ENCODE peak calls at places on chromosome 2, in nine cellular contexts. J, T, K, M, L, X, B, W and C are unnamed samples.

GRCh38 chr2:9800975-9801723 is 42.1 kb upstream of the TAF1B start:
- DNase-seq in J (peak), T (no peak), K (no peak), M (peak), L (peak), X (no peak), B (no peak), W (peak), C (peak)

GRCh38 chr2:129167456-129167855 is 812.0 kb upstream of the RAB6C start:
- DNase-seq in J (no peak), T (no peak), K (no peak), M (no peak), L (no peak), X (no peak), B (no peak), W (no peak), C (no peak)

GRCh38 chr2:57343391-57344006 is 703.1 kb upstream of the VRK2 start:
- DNase-seq in J (no peak), T (no peak), K (no peak), M (no peak), L (no peak), X (no peak), B (no peak), W (no peak), C (no peak)

GRCh38 chr2:201642086-201642578 is 1.2 kb downstream of the TMEM237 start:
- DNase-seq in J (no peak), T (no peak), K (no peak), M (no peak), L (no peak), X (no peak), B (no peak), W (no peak), C (no peak)

GRCh38 chr2:11270891-11271290 is 73.5 kb downstream of the ROCK2 start:
- DNase-seq in J (no peak), T (no peak), K (no peak), M (no peak), L (peak), X (no peak), B (no peak), W (no peak), C (no peak)

GRCh38 chr2:143717532-143718168 is 588.4 kb downstream of the ARHGAP15 start:
- DNase-seq in J (no peak), T (no peak), K (no peak), M (no peak), L (no peak), X (no peak), B (no peak), W (no peak), C (no peak)

GRCh38 chr2:81650048-81650971 is 1345.8 kb upstream of the LRRTM1 start:
- DNase-seq in J (no peak), T (no peak), K (no peak), M (peak), L (no peak), X (no peak), B (no peak), W (no peak), C (no peak)

GRCh38 chr2:70214958-70215357 is 24.1 kb upstream of the C2orf42 start:
- DNase-seq in J (no peak), T (no peak), K (no peak), M (no peak), L (no peak), X (no peak), B (no peak), W (no peak), C (no peak)

GRCh38 chr2:400988-401679 is 113.2 kb upstream of the ALKAL2 start:
- DNase-seq in J (no peak), T (no peak), K (no peak), M (no peak), L (no peak), X (peak), B (no peak), W (no peak), C (no peak)

GRCh38 chr2:195830968-195831810 is 174.2 kb downstream of the SLC39A10 start:
- DNase-seq in J (no peak), T (no peak), K (no peak), M (no peak), L (no peak), X (no peak), B (no peak), W (no peak), C (no peak)

GRCh38 chr2:218400167-218400929 is 680 bp downstream of the CTDSP1 start:
- DNase-seq in J (peak), T (peak), K (no peak), M (no peak), L (peak), X (peak), B (peak), W (no peak), C (peak)

GRCh38 chr2:136238552-136239346 is 120.8 kb upstream of the CXCR4 start:
- DNase-seq in J (peak), T (no peak), K (no peak), M (no peak), L (no peak), X (no peak), B (peak), W (no peak), C (no peak)

GRCh38 chr2:36449213-36449612 is 93.6 kb downstream of the CRIM1 start:
- DNase-seq in J (no peak), T (no peak), K (no peak), M (no peak), L (no peak), X (no peak), B (no peak), W (no peak), C (no peak)

GRCh38 chr2:157246212-157247067 is 11.1 kb upstream of the GALNT5 start:
- DNase-seq in J (no peak), T (no peak), K (no peak), M (peak), L (no peak), X (no peak), B (no peak), W (no peak), C (no peak)

GRCh38 chr2:54318810-54319209 is 62.8 kb upstream of the TSPYL6 start:
- DNase-seq in J (no peak), T (no peak), K (no peak), M (no peak), L (no peak), X (no peak), B (no peak), W (no peak), C (no peak)

GRCh38 chr2:11405599-11406491 is 60.1 kb downstream of the E2F6 start:
- DNase-seq in J (peak), T (no peak), K (no peak), M (no peak), L (no peak), X (no peak), B (no peak), W (no peak), C (no peak)

GRCh38 chr2:105546623-105546964 is 147.7 kb upstream of the FHL2 start:
- DNase-seq in J (peak), T (no peak), K (no peak), M (no peak), L (no peak), X (no peak), B (peak), W (no peak), C (peak)

GRCh38 chr2:165287083-165287778 is 48.0 kb downstream of the SCN2A start:
- DNase-seq in J (no peak), T (no peak), K (no peak), M (no peak), L (no peak), X (no peak), B (no peak), W (no peak), C (no peak)

GRCh38 chr2:8999047-8999446 is 4.4 kb downstream of the MBOAT2 start:
- DNase-seq in J (no peak), T (no peak), K (no peak), M (no peak), L (peak), X (no peak), B (no peak), W (no peak), C (no peak)

GRCh38 chr2:128413718-128414341 is 95.2 kb upstream of the HS6ST1 start:
- DNase-seq in J (peak), T (no peak), K (no peak), M (no peak), L (no peak), X (no peak), B (no peak), W (no peak), C (no peak)

GRCh38 chr2:68994864-68995263 is 18.1 kb upstream of the ANTXR1 start:
- DNase-seq in J (no peak), T (no peak), K (no peak), M (no peak), L (no peak), X (no peak), B (no peak), W (no peak), C (peak)

GRCh38 chr2:144322379-144322778 is 197.5 kb downstream of the ZEB2 start:
- DNase-seq in J (no peak), T (no peak), K (no peak), M (no peak), L (no peak), X (no peak), B (no peak), W (no peak), C (no peak)

GRCh38 chr2:168192839-168193616 is 54.4 kb downstream of the STK39 start:
- DNase-seq in J (no peak), T (no peak), K (no peak), M (no peak), L (no peak), X (no peak), B (peak), W (no peak), C (no peak)
- H3K4me3 ChIP-seq in J (no peak), T (no peak), K (no peak), M (no peak), L (no peak), X (no peak), B (no peak), W (no peak), C (no peak)

DNA sequence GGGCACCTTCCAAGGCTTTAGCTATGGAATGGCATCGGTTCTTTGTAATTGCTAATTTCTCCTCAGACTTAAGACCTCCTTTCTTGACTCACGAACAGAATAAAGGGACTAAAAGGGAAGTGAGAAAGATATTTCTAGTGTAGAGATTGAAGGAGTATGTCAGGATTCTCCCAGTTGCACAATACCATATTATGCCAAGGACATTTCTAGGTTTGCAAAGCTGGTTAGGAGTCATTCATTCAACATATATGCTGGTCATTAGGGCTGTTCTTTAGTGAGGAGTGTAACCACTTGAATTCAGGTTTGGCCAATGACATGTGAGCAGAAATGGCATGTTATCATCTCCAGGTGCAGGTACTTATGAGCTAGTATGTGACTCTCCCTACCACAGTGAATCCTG is 7.4 kb downstream of the REEP1 start:
- DNase-seq in J (no peak), T (no peak), K (no peak), M (no peak), L (no peak), X (no peak), B (no peak), W (no peak), C (no peak)
- TF ChIP-seq POLR2A in J (no peak), T (no peak), K (no peak), M (no peak), L (no peak), X (no peak), B (no peak), W (no peak), C (no peak)

DNA sequence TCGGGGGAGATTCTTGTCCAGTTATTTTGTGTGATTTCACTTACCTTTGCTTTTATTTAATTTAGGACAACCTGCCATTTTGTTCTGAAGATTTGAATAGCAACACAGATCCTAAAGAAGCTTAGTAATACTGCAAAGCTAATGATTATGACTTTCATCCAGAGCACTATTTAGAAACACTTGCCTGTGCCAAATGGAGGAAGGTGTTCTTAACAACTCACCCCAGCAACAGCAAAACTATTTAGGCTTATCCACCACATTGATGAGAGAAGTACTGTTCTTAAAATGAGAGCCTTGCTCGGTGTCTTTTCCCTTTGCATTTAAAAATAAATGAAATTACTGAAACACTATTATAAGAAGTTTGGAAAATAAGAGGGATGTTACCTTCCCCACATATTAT is 59.7 kb downstream of the RHBDD1 start:
- DNase-seq in J (no peak), T (no peak), K (no peak), M (no peak), L (no peak), X (no peak), B (no peak), W (no peak), C (no peak)
- H3K4me3 ChIP-seq in J (no peak), T (no peak), K (no peak), M (no peak), L (no peak), X (no peak), B (no peak), W (no peak), C (no peak)

DNA sequence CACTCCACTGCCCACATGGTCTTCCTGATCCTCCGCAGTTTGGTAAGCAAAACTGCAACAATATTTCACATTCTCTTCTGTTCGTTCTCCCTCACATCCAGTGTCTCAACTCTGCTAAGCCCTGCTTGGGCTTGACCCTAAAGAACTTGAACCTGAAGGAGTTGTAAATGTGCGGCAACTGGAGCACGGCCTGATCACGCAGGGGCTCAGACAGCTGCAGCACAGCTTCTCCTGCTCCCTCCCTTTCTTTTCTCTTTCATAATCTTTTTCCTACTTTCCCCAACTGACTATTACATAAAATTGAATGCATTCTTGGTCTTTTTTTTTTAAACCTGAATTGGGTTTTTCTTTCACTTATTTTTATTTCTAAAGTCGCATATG is 10.2 kb downstream of the CYRIA start:
- DNase-seq in J (no peak), T (no peak), K (no peak), M (no peak), L (no peak), X (no peak), B (no peak), W (no peak), C (no peak)
- TF ChIP-seq POLR2A in J (no peak), T (no peak), K (no peak), M (no peak), L (no peak), X (no peak), B (no peak), W (no peak), C (no peak)

GRCh38 chr2:120939595-120940318 is 204.1 kb downstream of the GLI2 start:
- DNase-seq in J (no peak), T (no peak), K (no peak), M (peak), L (peak), X (no peak), B (no peak), W (no peak), C (no peak)

GRCh38 chr2:120942658-120943057 is 207.0 kb downstream of the GLI2 start:
- DNase-seq in J (no peak), T (no peak), K (no peak), M (peak), L (no peak), X (no peak), B (no peak), W (no peak), C (no peak)

GRCh38 chr2:120940319-120940696 is 204.6 kb downstream of the GLI2 start:
- DNase-seq in J (no peak), T (no peak), K (no peak), M (no peak), L (no peak), X (no peak), B (no peak), W (no peak), C (no peak)

GRCh38 chr2:120941571-120941970 is 205.9 kb downstream of the GLI2 start:
- DNase-seq in J (no peak), T (no peak), K (no peak), M (no peak), L (no peak), X (no peak), B (no peak), W (no peak), C (no peak)

GRCh38 chr2:120940726-120941256 is 205.1 kb downstream of the GLI2 start:
- DNase-seq in J (no peak), T (peak), K (no peak), M (no peak), L (peak), X (no peak), B (no peak), W (no peak), C (no peak)
- H3K4me3 ChIP-seq in J (no peak), T (no peak), K (no peak), M (no peak), L (no peak), X (no peak), B (no peak), W (no peak), C (no peak)